ENCODE peak calls at places on chromosomes 4 and X, in nine cellular contexts. G is AG09309; S is cerebellar cortex; W is GM10248; M is ascending aorta; K is HEK293T; C is fibroblast of lung; Y is CD8-positive, alpha-beta T cell; Z is foreskin fibroblast. F is an unnamed sample.
A peak's percentile ranks its signal among the peaks of the same experiment; 100 is the strongest.

GRCh38 chrX:123814343-123814742 is 45.5 kb upstream of the XIAP start:
- DNase-seq in W (no peak), C (no peak), K (no peak), M (no peak), Y (no peak), Z (no peak), S (no peak), G (no peak), F (no peak)

GRCh38 chr4:21512351-21512750 is 436.2 kb downstream of the KCNIP4 start:
- DNase-seq in M (no peak), G (peak; percentile 13), K (peak; percentile 9), Z (peak; percentile 54), W (no peak), Y (no peak), S (peak; percentile 82), C (peak; percentile 69), F (peak; percentile 65)

GRCh38 chr4:78775278-78776030 is 696 bp upstream of the BMP2K start:
- DNase-seq in S (peak; percentile 74), W (peak; percentile 86), Y (peak; percentile 84), G (peak; percentile 37), M (peak; percentile 95), Z (peak; percentile 93), K (peak; percentile 80), C (peak; percentile 84), F (peak; percentile 85)

GRCh38 chrX:48802089-48802812 is 384 bp downstream of the HDAC6 start:
- DNase-seq in Z (peak; percentile 81), S (peak; percentile 84), K (peak; percentile 72), Y (peak; percentile 17), C (peak; percentile 70), M (peak; percentile 91), W (peak; percentile 71), G (peak; percentile 5), F (peak; percentile 81)

GRCh38 chrX:13939741-13940597 is 89.7 kb downstream of the GEMIN8 start:
- DNase-seq in S (peak; percentile 85), K (no peak), Y (no peak), C (no peak), M (no peak), G (no peak), Z (no peak), W (no peak), F (no peak)

GRCh38 chr4:144782345-144782744 is 136.4 kb downstream of the HHIP start:
- DNase-seq in Z (peak; percentile 22), S (no peak), K (no peak), W (no peak), M (no peak), Y (no peak), C (no peak), G (no peak), F (no peak)

GRCh38 chrX:154350429-154351182 is 23.8 kb downstream of the FLNA start:
- DNase-seq in S (no peak), Y (no peak), W (no peak), C (no peak), Z (no peak), G (no peak), K (no peak), M (no peak), F (no peak)

GRCh38 chr4:86544313-86544966 is 49.7 kb upstream of the PTPN13 start:
- DNase-seq in Y (no peak), M (no peak), W (peak; percentile 37), K (no peak), G (no peak), C (no peak), Z (no peak), S (no peak), F (no peak)

GRCh38 chr4:14532436-14532835 is 469.8 kb upstream of the CPEB2 start:
- DNase-seq in M (no peak), Z (no peak), S (no peak), Y (no peak), W (no peak), K (no peak), C (no peak), G (no peak), F (no peak)

GRCh38 chr4:39169426-39169825 is 12.9 kb upstream of the WDR19 start:
- DNase-seq in S (no peak), W (no peak), Z (no peak), Y (no peak), K (no peak), M (no peak), G (no peak), C (no peak), F (no peak)

GRCh38 chr4:73586040-73586439 is 34.2 kb downstream of the RASSF6 start:
- DNase-seq in K (no peak), C (no peak), Z (no peak), M (no peak), Y (no peak), W (no peak), G (no peak), S (no peak), F (no peak)

GRCh38 chr4:71453516-71453915 is 114.7 kb downstream of the SLC4A4 start:
- DNase-seq in K (no peak), W (no peak), C (no peak), S (peak; percentile 97), G (no peak), Z (no peak), M (no peak), Y (no peak), F (no peak)

GRCh38 chrX:109826954-109827708 is 94.1 kb upstream of the ACSL4 start:
- DNase-seq in Y (no peak), G (peak; percentile 46), K (no peak), C (peak; percentile 58), S (no peak), M (no peak), Z (peak; percentile 86), W (no peak), F (peak; percentile 75)

GRCh38 chr4:7844247-7844991 is 95.2 kb downstream of the AFAP1 start:
- DNase-seq in W (peak; percentile 65), Z (peak; percentile 81), C (peak; percentile 87), K (peak; percentile 85), Y (peak; percentile 49), M (peak; percentile 89), G (peak; percentile 93), S (peak; percentile 72), F (peak; percentile 97)

GRCh38 chr4:1042352-1043025 is 31.1 kb downstream of the FGFRL1 start:
- DNase-seq in W (no peak), S (no peak), K (no peak), M (no peak), G (no peak), C (no peak), Z (no peak), Y (no peak), F (no peak)

GRCh38 chr4:88526221-88526815 is 2.7 kb upstream of the PYURF start:
- DNase-seq in Z (peak; percentile 27), M (no peak), Y (no peak), C (peak; percentile 29), S (peak; percentile 46), K (no peak), W (peak; percentile 20), G (no peak), F (peak; percentile 17)

GRCh38 chrX:23919706-23920320 is 12.0 kb downstream of the CXorf58 start:
- DNase-seq in M (no peak), Z (no peak), K (no peak), C (no peak), S (peak; percentile 20), Y (no peak), W (no peak), G (no peak), F (peak; percentile 38)

GRCh38 chrX:46574337-46574940 is 874 bp downstream of the CHST7 start:
- DNase-seq in Y (peak; percentile 1), S (no peak), K (no peak), G (no peak), Z (peak; percentile 46), C (no peak), M (peak; percentile 60), W (no peak), F (no peak)

GRCh38 chr4:2941138-2942036 is 21.8 kb downstream of the NOP14 start:
- DNase-seq in M (peak; percentile 62), C (no peak), Z (no peak), G (no peak), S (no peak), K (no peak), Y (no peak), W (no peak), F (no peak)

F was measured in fibroblast of pulmonary artery.